ENCODE peak calls at places on chromosomes 5 and 9, in five cellular contexts. One of them, this sample, is unnamed.

GRCh38 chr9:72884521-72884920 is 68.3 kb downstream of the ALDH1A1 start:
- DNase-seq in NCI-H1092: no peak
- DNase-seq in breast epithelium: no peak
- DNase-seq in cardiac fibroblast: no peak
- DNase-seq in cardiac muscle cell: no peak
- DNase-seq in this sample: no peak

GRCh38 chr5:125043781-125044391 is 297.4 kb upstream of the ZNF608 start:
- DNase-seq in cardiac muscle cell: peak
- DNase-seq in cardiac fibroblast: peak
- DNase-seq in NCI-H1092: peak
- DNase-seq in breast epithelium: peak
- DNase-seq in this sample: peak

GRCh38 chr9:708182-708555 is 133.3 kb upstream of the DMRT1 start:
- DNase-seq in breast epithelium: no peak
- DNase-seq in cardiac fibroblast: peak
- DNase-seq in NCI-H1092: no peak
- DNase-seq in cardiac muscle cell: no peak
- DNase-seq in this sample: no peak

GRCh38 chr5:170302729-170303501 is 5.3 kb upstream of the LCP2 start:
- DNase-seq in breast epithelium: no peak
- DNase-seq in cardiac fibroblast: no peak
- DNase-seq in NCI-H1092: no peak
- DNase-seq in cardiac muscle cell: peak
- DNase-seq in this sample: no peak

GRCh38 chr9:132546148-132547051 is 36.0 kb upstream of the BARHL1 start:
- DNase-seq in cardiac fibroblast: peak
- DNase-seq in cardiac muscle cell: peak
- DNase-seq in breast epithelium: no peak
- DNase-seq in NCI-H1092: peak
- DNase-seq in this sample: peak

GRCh38 chr5:103800728-103801127 is 238.1 kb upstream of the NUDT12 start:
- DNase-seq in NCI-H1092: no peak
- DNase-seq in cardiac muscle cell: peak
- DNase-seq in breast epithelium: no peak
- DNase-seq in cardiac fibroblast: peak
- DNase-seq in this sample: no peak

GRCh38 chr9:437066-438015 is 222.7 kb downstream of the DOCK8 start:
- DNase-seq in breast epithelium: no peak
- DNase-seq in cardiac fibroblast: peak
- DNase-seq in cardiac muscle cell: peak
- DNase-seq in NCI-H1092: no peak
- DNase-seq in this sample: no peak

GRCh38 chr9:111030492-111030891 is 7.8 kb downstream of the LPAR1 start:
- DNase-seq in cardiac fibroblast: no peak
- DNase-seq in cardiac muscle cell: no peak
- DNase-seq in NCI-H1092: no peak
- DNase-seq in breast epithelium: no peak
- DNase-seq in this sample: no peak

GRCh38 chr5:132008961-132009680 is 2.3 kb downstream of the ACSL6 start:
- DNase-seq in breast epithelium: no peak
- DNase-seq in cardiac muscle cell: no peak
- DNase-seq in NCI-H1092: no peak
- DNase-seq in cardiac fibroblast: no peak
- DNase-seq in this sample: no peak

This sample was measured in Calu3.